ENCODE peak calls at places on chromosomes 2 and 18, in ten cellular contexts. Y is iPS DF 6.9; D is CD8-positive, alpha-beta T cell; A is activated CD8-positive, alpha-beta memory T cell treated with anti-CD3 and anti-CD28 coated beads, Interleukin-2, amount 50 U/mL, for 48 hours; T is stimulated activated CD4-positive, alpha-beta T cell treated with anti-CD3 and anti-CD28 coated beads, Interleukin-2, amount 100 ng/mL, for 24 hours; N is Daoy; C is activated T-helper 1 cell treated with Interleukin-2 at 50 U/mL for 16 hours; X is NCI-H345; F is activated gamma-delta T cell treated with Interleukin-2 at 50 U/mL for 16 hours; W is SIG-M5. O is an unnamed sample.

GRCh38 chr2:84958135-84959044 is 12.6 kb upstream of the KCMF1 start:
- DNase-seq in Y (peak; percentile 98), D (no peak), A (no peak), T (no peak), N (peak; percentile 96), C (no peak), X (peak; percentile 72), F (no peak), W (no peak), O (no peak)

GRCh38 chr2:98188351-98189046 is 101.5 kb downstream of the VWA3B start:
- DNase-seq in Y (no peak), D (no peak), A (no peak), T (no peak), N (no peak), C (no peak), X (no peak), F (no peak), W (no peak), O (no peak)

GRCh38 chr2:158716091-158716815 is 78.9 kb upstream of the DAPL1 start:
- DNase-seq in Y (no peak), D (no peak), A (no peak), T (no peak), N (no peak), C (no peak), X (no peak), F (no peak), W (no peak), O (no peak)

GRCh38 chr2:37555457-37555856 is 116.0 kb downstream of the CDC42EP3 start:
- DNase-seq in Y (no peak), D (no peak), A (no peak), T (no peak), N (no peak), C (no peak), X (no peak), F (peak; percentile 17), W (peak; percentile 71), O (no peak)

GRCh38 chr2:236449167-236449586 is 120.4 kb upstream of the ACKR3 start:
- DNase-seq in Y (no peak), D (no peak), A (no peak), T (no peak), N (peak; percentile 13), C (no peak), X (no peak), F (no peak), W (no peak), O (no peak)

GRCh38 chr18:75090336-75090735 is 118.6 kb downstream of the PTGR3 start:
- DNase-seq in Y (no peak), D (no peak), A (peak; percentile 13), T (no peak), N (no peak), C (no peak), X (no peak), F (no peak), W (no peak), O (peak; percentile 45)

GRCh38 chr2:104836837-104837236 is 17.1 kb upstream of the POU3F3 start:
- DNase-seq in Y (no peak), D (no peak), A (no peak), T (no peak), N (no peak), C (no peak), X (no peak), F (no peak), W (no peak), O (no peak)

GRCh38 chr2:237995036-237995435 is 28.2 kb downstream of the UBE2F start:
- DNase-seq in Y (no peak), D (no peak), A (peak; percentile 32), T (no peak), N (no peak), C (no peak), X (no peak), F (no peak), W (no peak), O (no peak)

GRCh38 chr18:48847807-48848486 is 102.8 kb downstream of the SMAD7 start:
- DNase-seq in Y (no peak), D (no peak), A (no peak), T (no peak), N (no peak), C (no peak), X (no peak), F (no peak), W (no peak), O (no peak)

GRCh38 chr2:27221166-27221565 is 4.0 kb downstream of the CAD start:
- DNase-seq in Y (no peak), D (no peak), A (no peak), T (no peak), N (no peak), C (no peak), X (no peak), F (no peak), W (no peak), O (no peak)

GRCh38 chr2:237731663-237732062 is 66.9 kb upstream of the RBM44 start:
- DNase-seq in Y (no peak), D (no peak), A (peak; percentile 75), T (peak; percentile 49), N (peak; percentile 77), C (no peak), X (peak; percentile 16), F (no peak), W (no peak), O (no peak)

GRCh38 chr2:71505086-71505769 is 51.9 kb downstream of the DYSF start:
- DNase-seq in Y (no peak), D (no peak), A (no peak), T (no peak), N (peak; percentile 23), C (no peak), X (peak; percentile 80), F (no peak), W (no peak), O (no peak)

GRCh38 chr2:191811807-191812602 is 34.9 kb downstream of the CAVIN2 start:
- DNase-seq in Y (peak; percentile 27), D (no peak), A (peak; percentile 59), T (peak; percentile 35), N (peak; percentile 54), C (no peak), X (peak; percentile 65), F (peak; percentile 9), W (no peak), O (no peak)

GRCh38 chr18:61545281-61546245 is 212.3 kb downstream of the CDH20 start:
- DNase-seq in Y (no peak), D (no peak), A (no peak), T (no peak), N (no peak), C (no peak), X (no peak), F (no peak), W (no peak), O (no peak)

GRCh38 chr2:66110646-66111045 is 324.3 kb upstream of the MEIS1 start:
- DNase-seq in Y (no peak), D (no peak), A (no peak), T (no peak), N (no peak), C (no peak), X (no peak), F (no peak), W (no peak), O (no peak)

GRCh38 chr18:8756571-8756970 is 51.2 kb downstream of the MTCL1 start:
- DNase-seq in Y (no peak), D (no peak), A (no peak), T (no peak), N (no peak), C (no peak), X (no peak), F (no peak), W (no peak), O (no peak)

GRCh38 chr2:231161252-231162035 is 36.6 kb upstream of the HTR2B start:
- DNase-seq in Y (no peak), D (no peak), A (no peak), T (no peak), N (no peak), C (no peak), X (no peak), F (no peak), W (no peak), O (no peak)

GRCh38 chr2:233597522-233597921 is 19.9 kb upstream of the UGT1A8 start:
- DNase-seq in Y (no peak), D (no peak), A (no peak), T (no peak), N (no peak), C (no peak), X (peak; percentile 23), F (no peak), W (no peak), O (no peak)

GRCh38 chr2:1743396-1744150 is 742 bp downstream of the PXDN start:
- DNase-seq in Y (no peak), D (no peak), A (peak; percentile 47), T (no peak), N (peak; percentile 74), C (no peak), X (peak; percentile 49), F (no peak), W (no peak), O (no peak)

GRCh38 chr2:75998451-75998850 is 287.7 kb upstream of the GCFC2 start:
- DNase-seq in Y (no peak), D (no peak), A (no peak), T (no peak), N (no peak), C (no peak), X (no peak), F (no peak), W (no peak), O (no peak)

GRCh38 chr2:99140860-99141109 is 722 bp upstream of the C2orf15 start:
- DNase-seq in Y (no peak), D (no peak), A (no peak), T (no peak), N (no peak), C (no peak), X (no peak), F (no peak), W (no peak), O (no peak)

O was measured in type B pancreatic cell.